ENCODE peak calls at places on chromosome 22, in nine cellular contexts. S is endodermal cell; E is uterus; I is tibial artery; H is esophagus squamous epithelium; U is K562; J is cardiac muscle cell; P is fibroblast of lung; A is CD8-positive, alpha-beta T cell. Z is an unnamed sample.

GRCh38 chr22:44186737-44187136 is 6.0 kb downstream of the PARVG start:
- DNase-seq in U (no peak), A (no peak), E (no peak), J (no peak), I (no peak), S (no peak), P (no peak), H (no peak), Z (no peak)

GRCh38 chr22:20435436-20436308 is 2.0 kb downstream of the SCARF2 start:
- DNase-seq in E (no peak), A (no peak), J (no peak), U (no peak), H (no peak), I (no peak), S (peak; percentile 32), P (no peak), Z (no peak)

GRCh38 chr22:49784987-49785614 is 42.6 kb downstream of the BRD1 start:
- DNase-seq in E (no peak), H (no peak), J (no peak), I (no peak), P (no peak), U (no peak), A (no peak), S (no peak), Z (no peak)

GRCh38 chr22:42719656-42720262 is 911 bp downstream of the A4GALT start:
- DNase-seq in S (peak; percentile 77), P (no peak), A (no peak), I (no peak), E (peak; percentile 30), U (no peak), H (no peak), J (no peak), Z (peak; percentile 41)

GRCh38 chr22:47435204-47435487 is 672.7 kb downstream of the TBC1D22A start:
- DNase-seq in H (no peak), I (no peak), S (no peak), A (no peak), J (no peak), P (no peak), E (no peak), U (no peak), Z (no peak)

GRCh38 chr22:31093956-31094622 is 13.0 kb downstream of the SMTN start:
- DNase-seq in J (no peak), H (no peak), A (no peak), P (no peak), S (peak; percentile 33), I (no peak), U (no peak), E (peak; percentile 51), Z (no peak)

GRCh38 chr22:20399866-20400605 is 6.1 kb downstream of the ZNF74 start:
- DNase-seq in S (peak; percentile 10), P (no peak), J (no peak), A (no peak), U (peak; percentile 52), I (no peak), H (no peak), E (no peak), Z (no peak)

GRCh38 chr22:17369553-17370035 is 334 bp downstream of the CECR2 start:
- DNase-seq in P (peak; percentile 48), U (no peak), I (no peak), E (peak; percentile 19), S (peak; percentile 84), H (no peak), J (peak; percentile 86), A (no peak), Z (peak; percentile 72)

GRCh38 chr22:30290679-30291333 is 1.5 kb upstream of the CASTOR1 start:
- DNase-seq in A (no peak), E (peak; percentile 75), P (peak; percentile 69), H (no peak), I (peak; percentile 89), S (peak; percentile 73), J (peak; percentile 61), U (no peak), Z (peak; percentile 59)

GRCh38 chr22:24894998-24895397 is 51.5 kb downstream of the LHFPL7 start:
- DNase-seq in J (peak; percentile 21), S (no peak), P (peak; percentile 86), E (peak; percentile 50), U (no peak), H (no peak), A (no peak), I (peak; percentile 85), Z (no peak)

GRCh38 chr22:19375435-19375834 is 56.1 kb downstream of the HIRA start:
- DNase-seq in A (no peak), E (no peak), J (no peak), H (no peak), P (no peak), U (no peak), I (no peak), S (no peak), Z (no peak)
- H3K36me3 ChIP-seq in A (peaks cover 40% of the 10 kb centered on the region), E (no peaks in the 10 kb centered on the region), J (peaks cover 77% of the 10 kb centered on the region), H (peaks cover 97% of the 10 kb centered on the region), P (peaks cover 16% of the 10 kb centered on the region), U (peaks cover 91% of the 10 kb centered on the region), I (peaks cover 77% of the 10 kb centered on the region), S (peaks cover 71% of the 10 kb centered on the region), Z (peaks cover 74% of the 10 kb centered on the region)

GRCh38 chr22:37742374-37743092 is 45.7 kb downstream of the TRIOBP start:
- DNase-seq in E (peak; percentile 70), U (no peak), P (peak; percentile 87), S (no peak), I (peak; percentile 44), H (no peak), J (no peak), A (no peak), Z (no peak)
- H3K4me1 ChIP-seq in E (peaks cover 21% of the 10 kb centered on the region), U (peaks cover 39% of the 10 kb centered on the region), P (peaks cover 36% of the 10 kb centered on the region), S (no peaks in the 10 kb centered on the region), I (peaks cover 22% of the 10 kb centered on the region), H (peaks cover 74% of the 10 kb centered on the region), J (peaks cover 20% of the 10 kb centered on the region), A (peaks cover 28% of the 10 kb centered on the region), Z (peaks cover 5% of the 10 kb centered on the region)

GRCh38 chr22:21887841-21888240 is 20.4 kb upstream of the MAPK1 start:
- DNase-seq in U (no peak), E (no peak), I (no peak), A (no peak), P (no peak), H (no peak), J (no peak), S (no peak), Z (no peak)

DNA sequence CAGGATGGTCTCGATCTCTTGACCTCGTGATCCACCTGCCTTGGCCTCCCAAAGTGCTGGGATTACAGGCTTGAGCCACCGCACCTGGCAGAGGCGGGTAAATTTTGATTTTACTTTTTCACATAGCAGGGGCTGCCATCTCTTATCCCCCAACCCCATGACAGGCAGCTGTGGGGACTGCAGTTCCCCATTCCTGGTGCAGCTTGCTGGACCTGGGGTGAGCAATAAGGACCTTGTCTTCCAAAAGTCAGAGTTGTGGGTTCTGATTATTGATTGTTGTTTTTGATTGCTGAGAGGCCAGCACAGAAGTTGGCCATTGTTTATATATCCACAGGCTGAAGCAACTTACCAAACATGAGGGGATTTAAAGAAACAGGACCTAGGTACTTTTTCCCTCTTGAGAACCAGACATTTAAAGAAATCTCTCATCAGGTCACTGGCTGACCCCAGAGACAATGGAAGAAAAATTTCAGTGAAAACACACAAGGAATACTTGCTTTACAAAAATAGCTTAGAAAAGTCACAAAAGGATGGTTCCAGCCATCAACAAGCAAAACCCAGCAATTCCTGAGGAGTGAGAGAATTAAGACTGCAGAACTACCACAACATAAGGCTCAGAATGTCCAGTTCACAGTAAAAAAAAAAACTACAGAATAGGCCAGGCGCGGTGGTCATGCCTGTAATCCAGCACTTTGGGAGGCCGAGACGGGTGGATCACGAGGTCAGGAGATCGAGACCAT is 22.0 kb upstream of the MAPK1 start:
- DNase-seq in J (no peak), U (peak; percentile 30), P (no peak), E (no peak), H (no peak), A (no peak), I (no peak), S (no peak), Z (no peak)
- H3K4me3 ChIP-seq in J (no peak overlapping the region), U (no peak overlapping the region), P (no peak overlapping the region), E (no peak overlapping the region), H (no peak overlapping the region), A (no peak overlapping the region), I (no peak overlapping the region), S (no peak overlapping the region), Z (no peak overlapping the region)

GRCh38 chr22:37062366-37062655 is 10.8 kb downstream of the KCTD17 start:
- DNase-seq in A (no peak), P (no peak), H (no peak), E (no peak), S (no peak), U (no peak), I (no peak), J (no peak), Z (no peak)
- H3K36me3 ChIP-seq in A (peaks cover 10% of the 10 kb centered on the region), P (no peaks in the 10 kb centered on the region), H (peaks cover 42% of the 10 kb centered on the region), E (no peaks in the 10 kb centered on the region), S (no peaks in the 10 kb centered on the region), U (no peaks in the 10 kb centered on the region), I (peaks cover 38% of the 10 kb centered on the region), J (no peaks in the 10 kb centered on the region), Z (no peaks in the 10 kb centered on the region)

GRCh38 chr22:33565580-33565995 is 354.7 kb downstream of the LARGE1 start:
- DNase-seq in I (no peak), U (no peak), S (no peak), A (no peak), J (peak; percentile 55), P (no peak), E (no peak), H (no peak), Z (no peak)
- H3K4me1 ChIP-seq in I (no peaks in the 10 kb centered on the region), U (no peaks in the 10 kb centered on the region), S (peaks cover 18% of the 10 kb centered on the region), A (peaks cover 4% of the 10 kb centered on the region), J (peaks cover 21% of the 10 kb centered on the region), P (no peaks in the 10 kb centered on the region), E (no peaks in the 10 kb centered on the region), H (no peaks in the 10 kb centered on the region), Z (no peaks in the 10 kb centered on the region)

Z was measured in HAP-1.